ENCODE peak calls at places on chromosomes 1 and 21, in four cellular contexts. C is GM12865, N is B cell, Q is psoas muscle. V is an unnamed sample.
A peak's percentile ranks its signal among the peaks of the same experiment; 100 is the strongest.

GRCh38 chr1:246141306-246141705 is 365.8 kb downstream of the SMYD3 start:
- DNase-seq in C (no peak), N (no peak), Q (no peak), V (no peak)

GRCh38 chr1:73100216-73100615 is 817.9 kb upstream of the NEGR1 start:
- DNase-seq in Q (no peak), N (no peak), C (no peak), V (no peak)

GRCh38 chr1:214617246-214617645 is 14.3 kb downstream of the CENPF start:
- DNase-seq in Q (no peak), N (no peak), C (no peak), V (no peak)

GRCh38 chr1:145885738-145886287 is at the start of gene ANKRD35:
- DNase-seq in Q (peak; percentile 92), N (peak; percentile 85), C (peak; percentile 72), V (peak; percentile 84)

GRCh38 chr1:222914861-222915632 is 100.2 kb downstream of the DISP1 start:
- DNase-seq in C (no peak), Q (no peak), N (no peak), V (no peak)

GRCh38 chr1:171948491-171948890 is 107.2 kb downstream of the DNM3 start:
- DNase-seq in N (no peak), C (no peak), Q (no peak), V (no peak)

GRCh38 chr1:65503427-65503826 is 83.0 kb downstream of the LEPR start:
- DNase-seq in N (no peak), C (no peak), Q (no peak), V (no peak)

GRCh38 chr1:42176902-42177519 is 12.5 kb upstream of the GUCA2A start:
- DNase-seq in N (no peak), C (peak; percentile 70), Q (no peak), V (no peak)

GRCh38 chr1:89519779-89520358 is 4.8 kb upstream of the LRRC8B start:
- DNase-seq in C (peak; percentile 70), Q (no peak), N (peak; percentile 68), V (peak; percentile 52)

GRCh38 chr1:59845091-59845490 is 30.3 kb downstream of the HOOK1 start:
- DNase-seq in C (no peak), Q (no peak), N (no peak), V (no peak)

GRCh38 chr1:246788895-246789338 is 64.7 kb downstream of the SCCPDH start:
- DNase-seq in Q (no peak), C (no peak), N (no peak), V (no peak)

GRCh38 chr21:42991992-42992740 is 17.8 kb downstream of the PKNOX1 start:
- DNase-seq in N (no peak), Q (no peak), C (peak; percentile 50), V (no peak)

GRCh38 chr1:232306269-232306911 is 323.5 kb downstream of the SIPA1L2 start:
- DNase-seq in C (no peak), N (no peak), Q (peak; percentile 60), V (no peak)

GRCh38 chr1:156486421-156487344 is 13.9 kb downstream of the MEF2D start:
- DNase-seq in C (no peak), N (no peak), Q (no peak), V (no peak)

GRCh38 chr1:43331688-43332087 is 5.9 kb upstream of the MPL start:
- DNase-seq in N (no peak), Q (no peak), C (no peak), V (no peak)

GRCh38 chr1:180563013-180563827 is 4.5 kb downstream of the OVAAL start:
- DNase-seq in N (no peak), Q (no peak), C (no peak), V (no peak)

GRCh38 chr21:39034590-39035536 is 148.4 kb downstream of the PSMG1 start:
- DNase-seq in C (no peak), Q (no peak), N (no peak), V (no peak)

GRCh38 chr1:109539676-109540075 is at the start of gene GPR61:
- DNase-seq in Q (no peak), N (no peak), C (no peak), V (no peak)

GRCh38 chr1:119827010-119827409 is 15.8 kb upstream of the REG4 start:
- DNase-seq in C (peak; percentile 6), Q (no peak), N (no peak), V (no peak)

GRCh38 chr1:1364266-1364665 is 5.9 kb upstream of the MXRA8 start:
- DNase-seq in N (no peak), Q (peak; percentile 46), C (no peak), V (peak; percentile 42)

GRCh38 chr1:189117072-189117770 is 1360.4 kb downstream of the BRINP3 start:
- DNase-seq in Q (no peak), N (no peak), C (no peak), V (no peak)

GRCh38 chr21:25837545-25838263 is 102.9 kb downstream of the GABPA start:
- DNase-seq in Q (no peak), N (no peak), C (no peak), V (no peak)

GRCh38 chr21:35256468-35256988 is 207.4 kb upstream of the RUNX1 start:
- DNase-seq in C (no peak), N (no peak), Q (peak; percentile 97), V (no peak)

GRCh38 chr1:53069265-53069662 is 7.3 kb downstream of the PODN start:
- DNase-seq in N (no peak), C (no peak), Q (no peak), V (peak; percentile 23)

GRCh38 chr1:229258851-229259110 is 12.1 kb upstream of the RAB4A start:
- DNase-seq in Q (no peak), N (no peak), C (no peak), V (no peak)

GRCh38 chr21:27333091-27333490 is 366.2 kb upstream of the ADAMTS5 start:
- DNase-seq in C (no peak), N (no peak), Q (no peak), V (no peak)

GRCh38 chr1:1461721-1462317 is 9.7 kb upstream of the ATAD3B start:
- DNase-seq in C (peak; percentile 34), N (no peak), Q (no peak), V (no peak)

GRCh38 chr21:22115746-22116145 is 1117.5 kb downstream of the NCAM2 start:
- DNase-seq in C (no peak), Q (no peak), N (no peak), V (no peak)

GRCh38 chr1:21643624-21644023 is 25.5 kb downstream of the RAP1GAP start:
- DNase-seq in N (no peak), Q (no peak), C (no peak), V (no peak)

GRCh38 chr1:11198851-11199628 is 9.9 kb downstream of the ANGPTL7 start:
- DNase-seq in N (no peak), C (no peak), Q (no peak), V (no peak)

GRCh38 chr1:36352141-36352909 is 28.9 kb upstream of the EVA1B start:
- DNase-seq in C (no peak), Q (peak; percentile 41), N (no peak), V (no peak)
- TF ChIP-seq CTCF in C (no peak), Q (no peak), N (no peak), V (no peak)

GRCh38 chr1:7186382-7187120 is 401.3 kb downstream of the CAMTA1 start:
- DNase-seq in C (no peak), Q (no peak), N (no peak), V (no peak)
- TF ChIP-seq CTCF in C (no peak), Q (no peak), N (no peak), V (no peak)

GRCh38 chr1:33500547-33500946 is 28.1 kb downstream of the ZSCAN20 start:
- DNase-seq in Q (no peak), N (no peak), C (no peak), V (no peak)
- TF ChIP-seq CTCF in Q (no peak), N (no peak), C (no peak), V (no peak)

GRCh38 chr1:18191037-18191867 is 83.7 kb downstream of the IGSF21 start:
- DNase-seq in Q (no peak), C (no peak), N (no peak), V (no peak)

GRCh38 chr1:18191868-18192155 is 84.2 kb downstream of the IGSF21 start:
- DNase-seq in C (no peak), Q (no peak), N (no peak), V (no peak)

GRCh38 chr1:18188820-18189517 is 81.4 kb downstream of the IGSF21 start:
- DNase-seq in C (no peak), Q (no peak), N (no peak), V (no peak)

GRCh38 chr1:18192182-18192581 is 84.6 kb downstream of the IGSF21 start:
- DNase-seq in N (no peak), Q (no peak), C (no peak), V (no peak)

GRCh38 chr1:18190598-18190997 is 83.0 kb downstream of the IGSF21 start:
- DNase-seq in C (no peak), N (no peak), Q (no peak), V (no peak)
- TF ChIP-seq CTCF in C (no peak), N (no peak), Q (no peak), V (no peak)

V was measured in CD14-positive monocyte.